ENCODE peak calls at places on chromosomes 4 and X, in six cellular contexts. One of them, this sample, is unnamed.

GRCh38 chrX:65894138-65894537 is 145.7 kb downstream of the VSIG4 start:
- DNase-seq in brain microvascular endothelial cell: no peak
- DNase-seq in suprapubic skin: no peak
- DNase-seq in foreskin keratinocyte: no peak
- DNase-seq in CD8-positive, alpha-beta T cell: peak
- DNase-seq in H9: no peak
- DNase-seq in this sample: no peak

GRCh38 chrX:5051831-5052491 is 1176.7 kb downstream of the NLGN4X start:
- DNase-seq in brain microvascular endothelial cell: peak
- DNase-seq in suprapubic skin: no peak
- DNase-seq in foreskin keratinocyte: peak
- DNase-seq in CD8-positive, alpha-beta T cell: no peak
- DNase-seq in H9: no peak
- DNase-seq in this sample: peak

GRCh38 chr4:137663376-137664054 is 131.2 kb upstream of the PCDH18 start:
- DNase-seq in brain microvascular endothelial cell: no peak
- DNase-seq in suprapubic skin: no peak
- DNase-seq in foreskin keratinocyte: no peak
- DNase-seq in CD8-positive, alpha-beta T cell: no peak
- DNase-seq in H9: no peak
- DNase-seq in this sample: no peak

GRCh38 chrX:68183612-68184214 is 249.6 kb downstream of the OPHN1 start:
- DNase-seq in brain microvascular endothelial cell: peak
- DNase-seq in suprapubic skin: no peak
- DNase-seq in foreskin keratinocyte: no peak
- DNase-seq in CD8-positive, alpha-beta T cell: no peak
- DNase-seq in H9: no peak
- DNase-seq in this sample: no peak

GRCh38 chr4:183722738-183723560 is 63.9 kb downstream of the TRAPPC11 start:
- DNase-seq in brain microvascular endothelial cell: peak
- DNase-seq in suprapubic skin: no peak
- DNase-seq in foreskin keratinocyte: peak
- DNase-seq in CD8-positive, alpha-beta T cell: peak
- DNase-seq in H9: peak
- DNase-seq in this sample: no peak

GRCh38 chr4:124053872-124054538 is 657.4 kb downstream of the SPRY1 start:
- DNase-seq in brain microvascular endothelial cell: no peak
- DNase-seq in suprapubic skin: no peak
- DNase-seq in foreskin keratinocyte: no peak
- DNase-seq in CD8-positive, alpha-beta T cell: no peak
- DNase-seq in H9: no peak
- DNase-seq in this sample: no peak

GRCh38 chrX:23373129-23373804 is 38.6 kb downstream of the PTCHD1 start:
- DNase-seq in brain microvascular endothelial cell: peak
- DNase-seq in suprapubic skin: no peak
- DNase-seq in foreskin keratinocyte: peak
- DNase-seq in CD8-positive, alpha-beta T cell: no peak
- DNase-seq in H9: no peak
- DNase-seq in this sample: no peak

GRCh38 chr4:184417802-184418511 is 56.4 kb downstream of the IRF2 start:
- DNase-seq in brain microvascular endothelial cell: peak
- DNase-seq in suprapubic skin: no peak
- DNase-seq in foreskin keratinocyte: peak
- DNase-seq in CD8-positive, alpha-beta T cell: no peak
- DNase-seq in H9: no peak
- DNase-seq in this sample: peak

GRCh38 chr4:47499705-47500104 is 14.6 kb downstream of the ATP10D start:
- DNase-seq in brain microvascular endothelial cell: no peak
- DNase-seq in suprapubic skin: no peak
- DNase-seq in foreskin keratinocyte: no peak
- DNase-seq in CD8-positive, alpha-beta T cell: no peak
- DNase-seq in H9: no peak
- DNase-seq in this sample: no peak

GRCh38 chr4:7970031-7970946 is 30.6 kb upstream of the AFAP1 start:
- DNase-seq in brain microvascular endothelial cell: peak
- DNase-seq in suprapubic skin: no peak
- DNase-seq in foreskin keratinocyte: no peak
- DNase-seq in CD8-positive, alpha-beta T cell: no peak
- DNase-seq in H9: no peak
- DNase-seq in this sample: no peak

GRCh38 chr4:74544655-74545361 is 99.9 kb downstream of the AREG start:
- DNase-seq in brain microvascular endothelial cell: no peak
- DNase-seq in suprapubic skin: no peak
- DNase-seq in foreskin keratinocyte: no peak
- DNase-seq in CD8-positive, alpha-beta T cell: no peak
- DNase-seq in H9: no peak
- DNase-seq in this sample: no peak

GRCh38 chr4:31375936-31376335 is 655.8 kb downstream of the PCDH7 start:
- DNase-seq in brain microvascular endothelial cell: no peak
- DNase-seq in suprapubic skin: no peak
- DNase-seq in foreskin keratinocyte: no peak
- DNase-seq in CD8-positive, alpha-beta T cell: no peak
- DNase-seq in H9: no peak
- DNase-seq in this sample: no peak

GRCh38 chrX:111719426-111720210 is 38.6 kb downstream of the ALG13 start:
- DNase-seq in brain microvascular endothelial cell: peak
- DNase-seq in suprapubic skin: no peak
- DNase-seq in foreskin keratinocyte: no peak
- DNase-seq in CD8-positive, alpha-beta T cell: no peak
- DNase-seq in H9: no peak
- DNase-seq in this sample: no peak

GRCh38 chr4:7911044-7911578 is 28.6 kb downstream of the AFAP1 start:
- DNase-seq in brain microvascular endothelial cell: peak
- DNase-seq in suprapubic skin: no peak
- DNase-seq in foreskin keratinocyte: peak
- DNase-seq in CD8-positive, alpha-beta T cell: no peak
- DNase-seq in H9: peak
- DNase-seq in this sample: no peak

GRCh38 chr4:120692964-120693363 is 229.6 kb downstream of the PRDM5 start:
- DNase-seq in brain microvascular endothelial cell: peak
- DNase-seq in suprapubic skin: no peak
- DNase-seq in foreskin keratinocyte: peak
- DNase-seq in CD8-positive, alpha-beta T cell: no peak
- DNase-seq in H9: no peak
- DNase-seq in this sample: no peak

GRCh38 chr4:31613946-31614623 is 893.9 kb downstream of the PCDH7 start:
- DNase-seq in brain microvascular endothelial cell: no peak
- DNase-seq in suprapubic skin: no peak
- DNase-seq in foreskin keratinocyte: no peak
- DNase-seq in CD8-positive, alpha-beta T cell: no peak
- DNase-seq in H9: peak
- DNase-seq in this sample: no peak

GRCh38 chr4:184250795-184251679 is 33.4 kb upstream of the ENPP6 start:
- DNase-seq in brain microvascular endothelial cell: peak
- DNase-seq in suprapubic skin: no peak
- DNase-seq in foreskin keratinocyte: peak
- DNase-seq in CD8-positive, alpha-beta T cell: no peak
- DNase-seq in H9: no peak
- DNase-seq in this sample: no peak

GRCh38 chr4:10664408-10664807 is 20.2 kb downstream of the CLNK start:
- DNase-seq in brain microvascular endothelial cell: peak
- DNase-seq in suprapubic skin: no peak
- DNase-seq in foreskin keratinocyte: peak
- DNase-seq in CD8-positive, alpha-beta T cell: no peak
- DNase-seq in H9: no peak
- DNase-seq in this sample: no peak

GRCh38 chr4:81896936-81897335 is 425.2 kb upstream of the RASGEF1B start:
- DNase-seq in brain microvascular endothelial cell: no peak
- DNase-seq in suprapubic skin: no peak
- DNase-seq in foreskin keratinocyte: peak
- DNase-seq in CD8-positive, alpha-beta T cell: no peak
- DNase-seq in H9: no peak
- DNase-seq in this sample: no peak

GRCh38 chr4:72525938-72526337 is 43.1 kb downstream of the ADAMTS3 start:
- DNase-seq in brain microvascular endothelial cell: peak
- DNase-seq in suprapubic skin: no peak
- DNase-seq in foreskin keratinocyte: no peak
- DNase-seq in CD8-positive, alpha-beta T cell: no peak
- DNase-seq in H9: no peak
- DNase-seq in this sample: no peak
- TF ChIP-seq CTCF in brain microvascular endothelial cell: no peak
- TF ChIP-seq CTCF in suprapubic skin: no peak
- TF ChIP-seq CTCF in foreskin keratinocyte: no peak
- TF ChIP-seq CTCF in CD8-positive, alpha-beta T cell: no peak
- TF ChIP-seq CTCF in H9: no peak
- TF ChIP-seq CTCF in this sample: no peak

DNA sequence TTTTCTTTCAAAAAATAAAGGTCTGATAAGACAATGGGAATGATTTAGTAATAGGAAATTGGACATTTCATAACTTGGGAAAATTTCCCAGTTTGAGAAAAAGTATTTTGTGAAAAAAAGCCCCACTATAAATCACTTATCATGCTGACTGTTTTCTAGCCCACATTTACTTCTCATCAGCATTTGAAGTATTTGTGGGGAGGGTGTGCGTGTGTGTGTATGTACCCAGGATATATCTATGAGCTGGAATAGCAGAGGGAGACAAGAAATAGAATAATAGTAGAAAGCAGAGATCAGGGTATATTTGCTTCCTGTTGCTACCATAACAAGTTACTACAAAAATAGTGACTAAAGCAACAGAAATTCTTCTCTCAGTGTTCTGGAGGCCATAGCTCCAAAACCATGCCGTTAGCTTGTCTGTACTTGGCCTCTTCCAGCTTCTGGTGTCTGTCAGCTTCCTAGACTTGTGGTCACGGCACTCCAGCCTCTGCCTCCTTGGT is 139.8 kb downstream of the PTTG2 start:
- DNase-seq in brain microvascular endothelial cell: peak
- DNase-seq in suprapubic skin: no peak
- DNase-seq in foreskin keratinocyte: peak
- DNase-seq in CD8-positive, alpha-beta T cell: no peak
- DNase-seq in H9: no peak
- DNase-seq in this sample: no peak
- H3K27ac ChIP-seq in brain microvascular endothelial cell: peak
- H3K27ac ChIP-seq in suprapubic skin: peak
- H3K27ac ChIP-seq in foreskin keratinocyte: peak
- H3K27ac ChIP-seq in CD8-positive, alpha-beta T cell: no peak
- H3K27ac ChIP-seq in H9: no peak
- H3K27ac ChIP-seq in this sample: peak

DNA sequence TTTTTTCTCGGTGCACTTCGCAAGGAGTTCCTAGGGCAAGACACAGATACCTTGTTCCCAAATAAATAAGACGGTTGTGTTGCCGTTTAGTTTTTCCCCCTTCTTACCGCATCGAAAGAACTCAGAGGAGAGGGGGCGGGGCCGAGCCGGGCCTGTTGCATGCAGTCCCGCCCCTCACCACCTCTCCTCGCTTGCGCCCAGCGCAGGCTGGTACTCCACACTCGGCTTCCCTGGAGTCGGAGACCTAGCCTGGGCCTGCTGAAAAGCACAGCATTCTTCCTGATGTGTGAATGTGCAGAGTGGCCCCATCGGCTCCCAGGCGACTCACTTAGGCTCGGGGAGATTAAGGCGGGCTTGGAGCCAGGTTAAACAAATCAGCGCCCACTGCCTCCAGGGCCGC is 26.1 kb upstream of the VMA21 start:
- DNase-seq in brain microvascular endothelial cell: no peak
- DNase-seq in suprapubic skin: no peak
- DNase-seq in foreskin keratinocyte: no peak
- DNase-seq in CD8-positive, alpha-beta T cell: no peak
- DNase-seq in H9: peak
- DNase-seq in this sample: no peak
- TF ChIP-seq CTCF in brain microvascular endothelial cell: no peak
- TF ChIP-seq CTCF in suprapubic skin: no peak
- TF ChIP-seq CTCF in foreskin keratinocyte: no peak
- TF ChIP-seq CTCF in CD8-positive, alpha-beta T cell: no peak
- TF ChIP-seq CTCF in H9: no peak
- TF ChIP-seq CTCF in this sample: no peak

DNA sequence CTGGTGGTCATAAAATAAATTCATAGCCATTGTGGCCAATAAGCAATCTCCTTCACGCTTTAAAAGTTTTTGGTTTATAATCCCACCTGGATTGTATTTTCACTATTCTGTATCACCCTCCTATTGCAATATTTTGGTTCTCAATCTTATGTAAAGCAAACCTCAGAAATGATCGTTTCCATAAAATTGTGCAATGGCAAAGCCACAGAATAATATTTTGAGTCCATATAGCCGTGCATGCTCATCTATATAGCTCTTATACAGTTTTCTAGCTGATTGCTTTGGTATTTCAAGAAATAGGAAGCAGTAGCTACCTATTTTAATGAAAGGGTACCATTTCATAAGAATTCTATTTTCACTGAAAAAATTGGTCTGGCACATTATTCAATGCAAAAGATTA is 10.0 kb upstream of the HAND2 start:
- DNase-seq in brain microvascular endothelial cell: no peak
- DNase-seq in suprapubic skin: no peak
- DNase-seq in foreskin keratinocyte: no peak
- DNase-seq in CD8-positive, alpha-beta T cell: no peak
- DNase-seq in H9: no peak
- DNase-seq in this sample: no peak
- H3K27ac ChIP-seq in brain microvascular endothelial cell: no peak
- H3K27ac ChIP-seq in suprapubic skin: no peak
- H3K27ac ChIP-seq in foreskin keratinocyte: no peak
- H3K27ac ChIP-seq in CD8-positive, alpha-beta T cell: no peak
- H3K27ac ChIP-seq in H9: no peak
- H3K27ac ChIP-seq in this sample: no peak

GRCh38 chrX:17160971-17161370 is 214.0 kb upstream of the NHS start:
- DNase-seq in brain microvascular endothelial cell: no peak
- DNase-seq in suprapubic skin: no peak
- DNase-seq in foreskin keratinocyte: no peak
- DNase-seq in CD8-positive, alpha-beta T cell: no peak
- DNase-seq in H9: no peak
- DNase-seq in this sample: no peak
- TF ChIP-seq CTCF in brain microvascular endothelial cell: peak
- TF ChIP-seq CTCF in suprapubic skin: no peak
- TF ChIP-seq CTCF in foreskin keratinocyte: peak
- TF ChIP-seq CTCF in CD8-positive, alpha-beta T cell: no peak
- TF ChIP-seq CTCF in H9: peak
- TF ChIP-seq CTCF in this sample: peak

GRCh38 chr4:155704841-155705404 is 38.3 kb downstream of the GUCY1A1 start:
- DNase-seq in brain microvascular endothelial cell: no peak
- DNase-seq in suprapubic skin: no peak
- DNase-seq in foreskin keratinocyte: no peak
- DNase-seq in CD8-positive, alpha-beta T cell: no peak
- DNase-seq in H9: no peak
- DNase-seq in this sample: no peak
- H3K27ac ChIP-seq in brain microvascular endothelial cell: no peak
- H3K27ac ChIP-seq in suprapubic skin: no peak
- H3K27ac ChIP-seq in foreskin keratinocyte: no peak
- H3K27ac ChIP-seq in CD8-positive, alpha-beta T cell: no peak
- H3K27ac ChIP-seq in H9: no peak
- H3K27ac ChIP-seq in this sample: no peak